ENCODE peak calls at places on chromosomes 3 and 15, in six cellular contexts. Q is neural crest cell; V is transverse colon; P is GM13977; J is CD8-positive, alpha-beta T cell; B is sigmoid colon. A is an unnamed sample.

GRCh38 chr3:105364113-105364512 is 2.6 kb upstream of the ALCAM start:
- DNase-seq in Q (no peak), V (no peak), P (no peak), J (no peak), B (no peak), A (no peak)

GRCh38 chr3:14892226-14892625 is 55.2 kb upstream of the NR2C2 start:
- DNase-seq in Q (no peak), V (no peak), P (no peak), J (no peak), B (no peak), A (no peak)

GRCh38 chr3:178551916-178552321 is 15.7 kb downstream of the KCNMB2 start:
- DNase-seq in Q (no peak), V (no peak), P (no peak), J (no peak), B (no peak), A (peak)

GRCh38 chr3:22117751-22118346 is 366.8 kb upstream of the ZNF385D start:
- DNase-seq in Q (no peak), V (no peak), P (no peak), J (no peak), B (no peak), A (peak)

GRCh38 chr3:114005406-114005987 is 50.8 kb downstream of the CCDC191 start:
- DNase-seq in Q (no peak), V (peak), P (no peak), J (no peak), B (no peak), A (no peak)

GRCh38 chr3:180870008-180870733 is 42.3 kb upstream of the FXR1 start:
- DNase-seq in Q (no peak), V (peak), P (no peak), J (no peak), B (peak), A (peak)

GRCh38 chr15:57143511-57144078 is 225.2 kb downstream of the TCF12 start:
- DNase-seq in Q (no peak), V (no peak), P (no peak), J (no peak), B (no peak), A (no peak)

GRCh38 chr3:186536883-186537553 is 7.2 kb downstream of the CRYGS start:
- DNase-seq in Q (no peak), V (no peak), P (no peak), J (no peak), B (no peak), A (no peak)

GRCh38 chr3:120142236-120142635 is 48.0 kb upstream of the GSK3B start:
- DNase-seq in Q (no peak), V (no peak), P (no peak), J (no peak), B (no peak), A (no peak)

GRCh38 chr3:55860040-55860439 is 372.9 kb upstream of the WNT5A start:
- DNase-seq in Q (no peak), V (no peak), P (no peak), J (no peak), B (no peak), A (no peak)

GRCh38 chr15:58433597-58434333 is 2.0 kb downstream of the LIPC start:
- DNase-seq in Q (no peak), V (no peak), P (no peak), J (no peak), B (no peak), A (no peak)

GRCh38 chr3:190595212-190595795 is 81.4 kb downstream of the IL1RAP start:
- DNase-seq in Q (no peak), V (no peak), P (no peak), J (no peak), B (no peak), A (no peak)

GRCh38 chr15:33865416-33865815 is 102.9 kb upstream of the CHRM5 start:
- DNase-seq in Q (no peak), V (no peak), P (no peak), J (no peak), B (no peak), A (no peak)

GRCh38 chr3:161035711-161036110 is 69.4 kb downstream of the B3GALNT1 start:
- DNase-seq in Q (no peak), V (no peak), P (no peak), J (no peak), B (no peak), A (peak)

GRCh38 chr3:14768881-14769280 is 49.9 kb upstream of the FGD5 start:
- DNase-seq in Q (no peak), V (no peak), P (no peak), J (no peak), B (no peak), A (no peak)

GRCh38 chr3:72255191-72255590 is 470.2 kb upstream of the PROK2 start:
- DNase-seq in Q (no peak), V (peak), P (no peak), J (no peak), B (no peak), A (no peak)

GRCh38 chr15:63448261-63448660 is 56.1 kb upstream of the USP3 start:
- DNase-seq in Q (no peak), V (no peak), P (no peak), J (no peak), B (no peak), A (no peak)

GRCh38 chr15:50141856-50142255 is 22.8 kb upstream of the ATP8B4 start:
- DNase-seq in Q (no peak), V (no peak), P (no peak), J (no peak), B (no peak), A (no peak)

GRCh38 chr3:48305396-48305795 is 28.1 kb downstream of the SPINK8 start:
- DNase-seq in Q (no peak), V (no peak), P (no peak), J (no peak), B (no peak), A (no peak)

GRCh38 chr15:73605759-73606423 is 27.3 kb downstream of the NPTN start:
- DNase-seq in Q (no peak), V (no peak), P (no peak), J (no peak), B (no peak), A (no peak)

GRCh38 chr15:27241942-27242341 is 271.0 kb downstream of the GABRG3 start:
- DNase-seq in Q (no peak), V (no peak), P (no peak), J (no peak), B (no peak), A (no peak)

GRCh38 chr3:130276203-130276803 is 69.2 kb upstream of the COL6A5 start:
- DNase-seq in Q (peak), V (no peak), P (peak), J (no peak), B (no peak), A (peak)

GRCh38 chr3:133855772-133856171 is 39.9 kb downstream of the RAB6B start:
- DNase-seq in Q (no peak), V (no peak), P (no peak), J (no peak), B (no peak), A (no peak)

GRCh38 chr3:110650752-110651151 is 420.9 kb upstream of the NECTIN3 start:
- DNase-seq in Q (no peak), V (no peak), P (no peak), J (no peak), B (no peak), A (peak)

GRCh38 chr3:110646496-110646895 is 425.1 kb upstream of the NECTIN3 start:
- DNase-seq in Q (no peak), V (no peak), P (no peak), J (no peak), B (no peak), A (no peak)

GRCh38 chr3:110644203-110644602 is 427.4 kb upstream of the NECTIN3 start:
- DNase-seq in Q (no peak), V (no peak), P (no peak), J (no peak), B (no peak), A (no peak)

DNA sequence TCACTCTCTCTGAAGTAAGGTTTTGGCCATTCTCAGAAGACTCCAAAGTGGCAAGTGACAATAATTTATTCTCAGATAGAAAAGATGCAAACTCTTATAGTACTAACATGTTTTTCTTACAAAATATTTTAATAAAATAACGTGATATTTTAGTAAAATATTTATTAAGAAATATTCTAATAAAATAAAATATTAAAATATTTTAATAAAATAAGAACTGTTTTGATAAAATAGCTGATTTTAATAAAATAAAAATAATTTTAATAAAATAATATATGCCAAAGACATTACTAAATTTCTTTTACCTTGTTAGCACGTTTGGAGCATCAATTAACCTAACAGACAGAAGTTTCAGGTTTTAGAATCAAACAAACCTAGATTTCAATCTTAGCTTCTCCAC is 424.0 kb upstream of the NECTIN3 start:
- DNase-seq in Q (no peak), V (no peak), P (no peak), J (no peak), B (no peak), A (no peak)
- TF ChIP-seq CTCF in Q (no peak), V (no peak), P (no peak), J (no peak), B (no peak), A (no peak)

DNA sequence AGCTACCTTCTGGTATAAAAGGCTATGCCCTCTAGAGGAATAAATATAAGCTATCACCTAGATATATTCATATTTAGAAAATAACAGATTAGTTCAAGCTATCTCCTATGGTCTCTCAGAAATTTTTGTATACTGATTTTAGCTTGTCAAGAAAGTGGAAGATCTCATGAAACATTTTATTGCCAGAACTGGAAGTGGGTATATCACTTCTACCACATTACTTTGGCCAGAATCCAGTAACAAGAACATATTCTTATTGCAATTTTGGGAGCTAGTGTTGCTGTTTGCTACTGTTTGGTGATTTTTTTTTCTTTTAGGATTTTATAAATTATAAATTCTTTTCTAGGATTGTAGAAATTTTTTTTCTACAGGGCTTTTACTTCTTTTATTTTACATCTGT is 14.2 kb upstream of the DIPK2A start:
- DNase-seq in Q (no peak), V (no peak), P (no peak), J (no peak), B (no peak), A (no peak)
- TF ChIP-seq CTCF in Q (no peak), V (no peak), P (no peak), J (no peak), B (no peak), A (no peak)

DNA sequence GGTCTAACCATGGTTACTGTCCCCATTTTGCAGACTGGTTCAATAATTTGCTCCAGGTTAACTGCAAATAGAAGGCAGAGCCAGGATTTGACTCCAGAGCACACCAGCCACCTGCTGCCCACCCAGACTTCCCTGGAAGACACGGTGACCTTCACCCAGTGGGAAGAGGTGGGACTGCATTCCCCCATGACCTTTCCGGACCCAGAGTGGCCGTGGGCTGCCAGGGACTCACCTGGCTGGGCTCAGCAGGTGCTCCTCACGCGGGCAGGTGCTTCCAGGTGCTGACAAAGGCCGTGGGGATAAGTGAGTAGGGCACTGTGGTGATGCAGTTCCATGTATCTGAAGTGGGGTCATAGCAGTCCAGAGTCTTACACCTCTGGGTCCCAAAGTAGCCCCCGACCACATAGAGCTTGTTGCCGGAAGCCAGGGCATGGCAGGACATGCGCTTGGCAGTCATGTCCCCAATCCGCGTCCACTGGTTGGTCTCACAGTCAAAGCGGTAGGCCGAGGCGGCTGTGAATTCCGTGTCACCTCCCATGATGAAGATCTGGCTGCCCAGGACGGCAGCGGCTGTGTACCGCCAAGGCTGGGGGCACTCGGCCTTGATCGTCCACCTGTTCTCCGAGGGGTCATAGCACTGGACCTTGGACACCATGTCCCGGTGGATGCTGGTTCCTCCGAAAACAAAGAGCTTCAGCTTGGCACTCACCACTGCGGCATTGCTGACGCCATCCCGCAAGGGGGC is 26.8 kb downstream of the KLHL25 start:
- DNase-seq in Q (no peak), V (no peak), P (no peak), J (no peak), B (no peak), A (no peak)
- TF ChIP-seq CTCF in Q (no peak), V (no peak), P (no peak), J (no peak), B (no peak), A (no peak)

DNA sequence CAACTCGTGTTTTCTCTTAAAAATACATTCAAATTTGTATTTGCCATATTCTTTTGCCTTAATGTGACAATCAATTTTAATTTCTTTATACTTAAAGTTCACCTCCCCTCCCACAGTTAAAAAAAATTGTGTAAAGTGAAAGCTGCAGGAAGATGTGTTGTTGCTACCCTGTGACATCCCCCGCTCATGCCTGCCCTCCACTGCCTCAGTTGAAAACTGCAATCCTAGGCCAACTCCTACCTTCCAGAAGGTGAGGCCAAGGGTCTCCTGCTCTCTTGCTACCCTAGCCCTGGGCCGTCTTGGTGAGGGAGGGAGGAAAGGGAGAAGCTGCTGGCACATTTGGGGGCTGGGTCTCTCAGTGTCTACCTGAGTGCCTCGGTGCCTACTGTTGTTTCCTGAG is 57.0 kb upstream of the CMTM7 start:
- DNase-seq in Q (no peak), V (no peak), P (peak), J (peak), B (no peak), A (no peak)
- TF ChIP-seq CTCF in Q (peak), V (no peak), P (peak), J (no peak), B (no peak), A (no peak)

DNA sequence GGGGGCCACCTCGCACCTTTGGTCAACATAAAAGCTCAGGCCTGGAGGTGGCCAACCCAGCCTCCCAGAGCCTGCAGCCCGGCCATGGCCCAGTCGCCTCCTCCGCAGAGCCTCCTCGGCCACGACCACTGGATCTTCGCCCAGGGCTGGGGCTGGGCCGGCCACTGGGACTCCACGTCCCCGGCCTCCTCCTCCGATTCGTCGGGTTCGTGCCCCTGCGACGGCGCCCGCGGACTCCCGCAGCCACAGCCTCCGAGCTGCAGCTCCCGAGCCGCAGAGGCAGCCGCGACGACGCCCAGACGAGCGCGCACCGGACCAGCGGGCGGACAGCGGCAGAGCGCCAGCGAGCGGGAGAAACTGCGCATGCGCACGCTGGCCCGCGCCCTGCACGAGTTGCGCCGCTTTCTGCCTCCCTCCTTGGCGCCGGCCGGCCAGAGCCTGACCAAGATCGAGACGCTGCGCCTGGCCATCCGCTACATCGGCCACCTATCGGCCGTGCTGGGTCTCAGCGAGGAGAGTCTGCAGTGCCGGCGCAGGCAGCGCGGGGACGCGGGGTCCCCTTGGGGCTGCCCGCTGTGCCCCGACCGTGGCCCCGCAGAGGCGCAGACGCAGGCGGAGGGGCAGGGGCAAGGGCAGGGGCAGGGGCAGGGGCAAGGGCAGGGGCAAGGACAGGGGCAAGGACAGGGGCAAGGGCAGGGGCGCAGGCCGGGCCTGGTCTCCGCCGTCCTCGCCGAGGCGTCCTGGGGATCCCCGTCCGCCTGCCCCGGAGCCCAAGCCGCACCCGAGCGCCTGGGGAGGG is at the start of gene MESP2:
- DNase-seq in Q (peak), V (peak), P (peak), J (peak), B (peak), A (no peak)
- TF ChIP-seq CTCF in Q (peak), V (peak), P (peak), J (no peak), B (no peak), A (peak)

GRCh38 chr3:45001738-45002137 is 24.4 kb upstream of the CLEC3B start:
- DNase-seq in Q (no peak), V (no peak), P (no peak), J (no peak), B (no peak), A (no peak)
- TF ChIP-seq CTCF in Q (peak), V (no peak), P (no peak), J (no peak), B (no peak), A (no peak)

GRCh38 chr3:13424111-13424844 is 4.2 kb upstream of the NUP210 start:
- DNase-seq in Q (no peak), V (no peak), P (no peak), J (no peak), B (no peak), A (no peak)
- TF ChIP-seq CTCF in Q (no peak), V (no peak), P (no peak), J (no peak), B (no peak), A (no peak)

DNA sequence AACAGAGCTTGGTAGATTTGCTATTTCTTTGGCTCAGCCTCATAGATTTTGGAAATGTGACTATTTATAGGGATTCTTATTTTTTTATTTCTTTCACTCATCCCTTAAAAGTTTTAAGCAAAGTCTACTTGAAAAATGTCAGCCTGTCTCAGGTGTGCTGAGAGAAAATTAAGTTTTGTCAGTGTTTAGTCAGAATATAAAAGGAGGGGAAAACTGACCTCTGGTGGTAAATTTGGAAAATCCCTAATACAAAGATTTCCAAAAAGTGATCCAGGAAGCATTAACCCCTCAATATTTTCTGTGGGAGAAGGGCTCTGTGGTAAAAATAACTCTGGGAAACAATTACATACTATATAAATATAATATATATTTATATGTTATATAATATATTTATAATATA is 41.0 kb upstream of the FRMD4B start:
- DNase-seq in Q (no peak), V (no peak), P (no peak), J (no peak), B (no peak), A (no peak)
- TF ChIP-seq CTCF in Q (peak), V (no peak), P (no peak), J (no peak), B (no peak), A (peak)

DNA sequence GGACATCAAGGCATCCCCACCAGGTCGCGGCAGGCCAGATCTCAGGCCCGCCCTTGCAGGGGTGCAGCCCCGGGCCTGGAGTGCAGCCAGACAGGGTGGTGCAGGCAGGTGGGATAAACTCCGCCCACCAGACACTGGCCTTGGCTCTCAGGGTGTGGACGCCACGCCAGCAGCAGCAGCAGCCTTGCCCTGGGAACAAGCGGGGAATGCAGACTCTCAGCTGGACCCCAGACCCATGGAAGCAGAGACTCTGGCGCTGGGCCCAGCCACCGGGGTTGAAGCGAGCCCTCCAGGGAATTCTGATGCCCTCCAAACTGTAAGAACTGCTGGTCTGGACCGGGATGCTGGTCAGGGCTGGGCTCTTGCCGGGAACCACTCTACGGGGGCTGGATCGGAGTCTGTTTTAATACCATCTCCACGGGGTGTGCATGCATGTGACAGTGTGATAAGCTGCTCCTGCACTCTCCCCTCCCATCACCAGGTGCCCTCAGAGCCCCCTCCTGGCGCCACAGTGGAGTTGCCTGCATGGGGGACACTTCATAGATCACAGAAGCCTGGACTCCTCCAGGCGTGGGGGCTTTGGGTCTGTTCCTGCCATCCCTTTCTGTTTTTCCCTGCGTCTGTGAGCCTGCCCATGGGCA is 142.7 kb downstream of the NSMCE3 start:
- DNase-seq in Q (no peak), V (no peak), P (no peak), J (no peak), B (peak), A (no peak)
- TF ChIP-seq CTCF in Q (peak), V (no peak), P (no peak), J (no peak), B (no peak), A (no peak)

A was measured in AG09319.